ENCODE peak calls at places on chromosome 21, in nine cellular contexts. O, K, Z, F, P, M, L, G and V are unnamed samples.

GRCh38 chr21:42009018-42009830 is 936 bp downstream of the ZBTB21 start:
- DNase-seq in O (peak), K (peak), Z (peak), F (peak), P (peak), M (peak), L (no peak), G (no peak), V (peak)

GRCh38 chr21:46191257-46191685 is 7.0 kb upstream of the SPATC1L start:
- DNase-seq in O (peak), K (peak), Z (no peak), F (no peak), P (peak), M (no peak), L (no peak), G (no peak), V (no peak)

GRCh38 chr21:41328660-41329300 is 12.2 kb downstream of the FAM3B start:
- DNase-seq in O (no peak), K (no peak), Z (no peak), F (no peak), P (no peak), M (no peak), L (peak), G (no peak), V (no peak)

GRCh38 chr21:35814858-35815619 is 245.3 kb downstream of the SETD4 start:
- DNase-seq in O (no peak), K (no peak), Z (no peak), F (no peak), P (no peak), M (no peak), L (no peak), G (no peak), V (no peak)

GRCh38 chr21:35072960-35073359 is 23.9 kb upstream of the RUNX1 start:
- DNase-seq in O (no peak), K (no peak), Z (no peak), F (no peak), P (no peak), M (no peak), L (no peak), G (no peak), V (no peak)

GRCh38 chr21:24861471-24861870 is 745.8 kb downstream of the MRPL39 start:
- DNase-seq in O (no peak), K (no peak), Z (no peak), F (no peak), P (no peak), M (no peak), L (no peak), G (no peak), V (no peak)

GRCh38 chr21:42397291-42398129 is 1.7 kb upstream of the TMPRSS3 start:
- DNase-seq in O (no peak), K (no peak), Z (no peak), F (no peak), P (peak), M (peak), L (no peak), G (no peak), V (peak)

GRCh38 chr21:40853956-40854688 is 7.2 kb upstream of the DSCAM start:
- DNase-seq in O (no peak), K (no peak), Z (no peak), F (no peak), P (no peak), M (no peak), L (no peak), G (no peak), V (no peak)

GRCh38 chr21:35232545-35233176 is 183.6 kb upstream of the RUNX1 start:
- DNase-seq in O (peak), K (peak), Z (no peak), F (no peak), P (no peak), M (no peak), L (no peak), G (no peak), V (no peak)

GRCh38 chr21:29372063-29372802 is 73.5 kb downstream of the BACH1 start:
- DNase-seq in O (peak), K (peak), Z (peak), F (peak), P (no peak), M (peak), L (no peak), G (peak), V (peak)
- TF ChIP-seq CTCF in O (peak), K (peak), Z (peak), F (peak), P (peak), M (peak), L (peak), G (peak), V (peak)

GRCh38 chr21:31873696-31874599 is 1.1 kb downstream of the HUNK start:
- DNase-seq in O (no peak), K (no peak), Z (peak), F (peak), P (peak), M (peak), L (peak), G (peak), V (peak)
- TF ChIP-seq CTCF in O (peak), K (peak), Z (peak), F (peak), P (peak), M (peak), L (peak), G (no peak), V (peak)

DNA sequence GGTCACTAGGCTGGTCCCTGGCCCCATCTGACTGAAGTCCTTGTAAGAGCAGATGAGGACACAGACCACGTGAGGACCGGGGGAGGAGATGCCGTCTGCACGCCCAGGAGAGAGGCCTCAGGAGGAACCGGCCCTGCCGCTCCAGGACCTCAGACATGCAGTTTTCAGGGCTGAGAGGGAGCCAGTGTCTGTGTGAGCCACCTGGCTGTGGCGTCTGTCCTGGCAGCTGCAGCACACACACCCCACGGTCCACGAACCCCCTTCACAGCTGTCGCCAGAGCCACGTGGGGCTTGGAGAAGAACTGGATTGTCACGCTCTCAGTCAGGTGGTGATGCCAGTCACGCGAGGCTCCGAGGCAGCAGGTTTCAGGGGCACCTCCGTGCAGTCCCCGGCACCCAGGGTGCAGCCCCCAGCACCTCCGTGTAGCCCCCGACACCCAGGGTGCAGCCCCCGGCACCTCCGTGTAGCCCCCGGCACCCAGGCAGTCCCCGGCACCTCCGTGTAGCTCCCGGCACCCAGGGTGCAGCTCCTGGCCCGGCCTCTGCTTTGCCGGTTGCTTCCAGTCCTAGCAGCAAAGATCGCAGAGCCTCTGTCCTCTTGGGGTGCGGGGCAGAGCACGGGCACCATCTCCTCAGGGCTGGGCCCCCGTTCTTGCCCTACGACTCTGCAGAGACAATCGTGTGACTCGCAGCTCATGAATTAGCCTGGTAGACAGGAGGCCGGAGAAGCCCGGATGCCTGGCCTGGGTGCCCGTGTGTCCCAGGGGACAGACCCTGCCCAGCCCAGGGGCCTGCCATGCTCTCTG is 19.0 kb upstream of the SUMO3 start:
- DNase-seq in O (no peak), K (no peak), Z (no peak), F (no peak), P (no peak), M (no peak), L (no peak), G (no peak), V (no peak)
- TF ChIP-seq CTCF in O (no peak), K (no peak), Z (no peak), F (no peak), P (no peak), M (no peak), L (no peak), G (no peak), V (no peak)

GRCh38 chr21:39136711-39137110 is 46.5 kb downstream of the PSMG1 start:
- DNase-seq in O (peak), K (peak), Z (no peak), F (no peak), P (no peak), M (no peak), L (no peak), G (peak), V (no peak)

GRCh38 chr21:39134288-39134810 is 48.9 kb downstream of the PSMG1 start:
- DNase-seq in O (no peak), K (no peak), Z (no peak), F (no peak), P (no peak), M (no peak), L (no peak), G (no peak), V (no peak)

GRCh38 chr21:39141502-39141901 is 41.7 kb downstream of the PSMG1 start:
- DNase-seq in O (no peak), K (no peak), Z (no peak), F (no peak), P (no peak), M (no peak), L (no peak), G (no peak), V (no peak)

GRCh38 chr21:39132248-39132647 is 51.0 kb downstream of the PSMG1 start:
- DNase-seq in O (no peak), K (no peak), Z (no peak), F (no peak), P (no peak), M (no peak), L (no peak), G (no peak), V (no peak)

GRCh38 chr21:39137248-39138186 is 45.7 kb downstream of the PSMG1 start:
- DNase-seq in O (peak), K (peak), Z (no peak), F (no peak), P (no peak), M (no peak), L (no peak), G (no peak), V (peak)
- TF ChIP-seq CTCF in O (no peak), K (peak), Z (no peak), F (no peak), P (no peak), M (no peak), L (no peak), G (no peak), V (no peak)

GRCh38 chr21:17270234-17270633 is 242.6 kb upstream of the CXADR start:
- DNase-seq in O (peak), K (peak), Z (no peak), F (no peak), P (no peak), M (peak), L (no peak), G (no peak), V (peak)
- TF ChIP-seq CTCF in O (peak), K (peak), Z (no peak), F (no peak), P (peak), M (peak), L (peak), G (no peak), V (peak)

DNA sequence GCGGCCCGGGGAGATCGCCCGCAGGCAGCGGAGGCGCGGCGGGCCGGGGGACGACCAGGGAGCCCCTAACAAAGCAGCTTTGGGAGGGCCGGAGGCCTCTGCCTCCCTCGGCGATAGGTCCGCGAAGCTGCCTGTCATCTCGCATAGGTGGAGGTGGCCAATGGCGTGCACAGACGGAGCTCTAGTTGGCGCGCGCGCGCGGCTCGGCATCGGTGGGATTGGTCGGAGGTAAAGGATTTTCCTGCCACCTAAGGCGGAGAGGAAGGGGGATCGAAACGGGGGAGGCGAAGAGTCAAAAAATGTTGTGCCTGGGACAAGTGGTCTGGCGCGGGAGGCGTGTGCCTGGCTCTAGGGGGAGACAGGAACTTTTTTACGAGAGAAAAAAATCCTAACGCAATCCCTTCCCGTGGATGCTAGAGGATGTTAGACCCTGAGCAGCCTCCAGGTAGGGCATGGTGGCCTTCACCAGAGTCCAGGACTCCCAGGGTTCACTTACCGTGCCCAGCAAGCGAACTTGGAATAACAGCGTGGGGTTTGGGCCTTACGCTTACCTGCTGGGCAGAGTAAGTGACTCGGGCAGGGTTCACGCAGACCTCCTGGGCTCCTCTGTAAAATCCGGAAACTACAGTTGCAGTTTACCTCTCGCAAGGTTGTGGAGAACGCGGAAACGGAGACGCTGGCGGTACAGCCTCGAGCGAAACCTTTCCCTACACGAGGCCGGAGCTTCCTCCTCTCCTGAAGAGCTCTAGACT is 99.9 kb upstream of the SOD1 start:
- DNase-seq in O (peak), K (peak), Z (peak), F (peak), P (peak), M (peak), L (peak), G (peak), V (peak)
- TF ChIP-seq CTCF in O (no peak), K (peak), Z (no peak), F (no peak), P (no peak), M (no peak), L (peak), G (no peak), V (no peak)

GRCh38 chr21:45014747-45015468 is 59.5 kb upstream of the ADARB1 start:
- DNase-seq in O (no peak), K (no peak), Z (no peak), F (no peak), P (peak), M (no peak), L (no peak), G (no peak), V (no peak)

GRCh38 chr21:45011426-45011825 is 63.0 kb upstream of the ADARB1 start:
- DNase-seq in O (no peak), K (no peak), Z (no peak), F (no peak), P (no peak), M (no peak), L (no peak), G (no peak), V (no peak)

GRCh38 chr21:45012661-45013270 is 61.6 kb upstream of the ADARB1 start:
- DNase-seq in O (peak), K (no peak), Z (no peak), F (no peak), P (peak), M (no peak), L (no peak), G (no peak), V (no peak)

GRCh38 chr21:45011911-45012660 is 62.3 kb upstream of the ADARB1 start:
- DNase-seq in O (peak), K (peak), Z (no peak), F (no peak), P (peak), M (no peak), L (no peak), G (no peak), V (no peak)

GRCh38 chr21:45013271-45013841 is 61.0 kb upstream of the ADARB1 start:
- DNase-seq in O (no peak), K (no peak), Z (no peak), F (no peak), P (peak), M (no peak), L (no peak), G (no peak), V (no peak)
- TF ChIP-seq CTCF in O (no peak), K (peak), Z (no peak), F (no peak), P (no peak), M (no peak), L (no peak), G (no peak), V (no peak)

GRCh38 chr21:39022901-39023693 is 160.2 kb downstream of the PSMG1 start:
- DNase-seq in O (peak), K (no peak), Z (no peak), F (no peak), P (peak), M (no peak), L (no peak), G (peak), V (no peak)
- TF ChIP-seq CTCF in O (no peak), K (peak), Z (no peak), F (no peak), P (peak), M (peak), L (peak), G (no peak), V (no peak)

DNA sequence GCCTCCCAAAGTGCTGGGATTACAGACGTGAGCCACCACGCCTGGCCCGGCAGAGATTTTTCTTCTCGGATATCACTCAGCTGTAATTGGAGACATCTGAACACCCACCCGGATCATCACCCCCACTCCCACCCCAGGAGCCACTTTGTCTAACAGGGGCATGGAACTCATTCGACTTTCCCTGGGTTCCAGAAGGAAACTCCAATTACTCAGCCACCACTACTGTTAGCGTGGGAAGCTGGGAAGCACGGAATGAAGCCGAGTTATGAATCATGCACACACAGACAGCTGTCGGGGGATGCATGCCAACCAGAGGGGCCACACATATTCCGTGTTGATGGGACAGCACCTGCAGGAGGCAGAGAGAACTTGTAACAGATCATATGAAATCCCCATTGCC is 85.2 kb downstream of the HLCS start:
- DNase-seq in O (no peak), K (peak), Z (no peak), F (no peak), P (no peak), M (no peak), L (no peak), G (no peak), V (no peak)
- TF ChIP-seq CTCF in O (no peak), K (peak), Z (no peak), F (no peak), P (no peak), M (no peak), L (no peak), G (no peak), V (no peak)

DNA sequence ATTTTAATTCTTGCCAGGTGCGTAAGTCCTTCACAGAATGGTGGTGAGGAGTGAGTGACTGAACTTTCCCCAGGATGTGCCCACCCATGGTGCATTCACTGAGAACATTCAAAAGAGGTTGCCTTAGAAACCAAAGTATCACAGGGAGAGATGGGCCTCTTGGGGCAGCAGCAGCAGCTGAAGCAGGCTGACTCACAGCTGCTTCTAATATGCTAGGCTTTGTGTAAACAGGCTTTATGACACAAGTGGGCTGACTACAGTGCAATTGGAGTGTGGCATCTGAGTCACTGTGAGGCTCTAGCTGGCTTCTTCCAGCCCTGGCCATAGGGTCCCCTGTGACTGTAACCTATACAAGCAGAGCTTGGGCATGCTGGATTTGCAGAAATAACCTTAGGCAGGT is 12.6 kb downstream of the PIGP start:
- DNase-seq in O (peak), K (peak), Z (no peak), F (no peak), P (peak), M (peak), L (no peak), G (peak), V (peak)
- TF ChIP-seq CTCF in O (no peak), K (peak), Z (no peak), F (no peak), P (no peak), M (no peak), L (no peak), G (no peak), V (no peak)